ENCODE peak calls at places on chromosomes 7 and 10, in seven cellular contexts. G is stimulated activated CD4-positive, alpha-beta T cell treated with anti-CD3 and anti-CD28 coated beads, Interleukin-2, amount 100 ng/mL, for 48 hours; B is anterior cingulate cortex; N is stomach; P is KG1; F is cortex of kidney; M is C1 segment of cervical spinal cord. O is an unnamed sample.

GRCh38 chr7:143410523-143411004 is 1.9 kb upstream of the EPHA1 start:
- DNase-seq in G (no peak), B (no peak), N (no peak), P (no peak), F (no peak), M (no peak), O (no peak)

GRCh38 chr7:142785841-142786250 is 15.1 kb downstream of the PRSS2 start:
- DNase-seq in G (no peak), B (no peak), N (no peak), P (no peak), F (no peak), M (no peak), O (no peak)

GRCh38 chr7:150374026-150374425 is 5.1 kb upstream of the ZNF775 start:
- DNase-seq in G (no peak), B (no peak), N (no peak), P (no peak), F (no peak), M (no peak), O (no peak)

GRCh38 chr10:42952358-42952757 is 124.5 kb upstream of the RET start:
- DNase-seq in G (no peak), B (no peak), N (peak), P (no peak), F (no peak), M (no peak), O (no peak)

GRCh38 chr10:104925232-104925851 is 284.3 kb downstream of the SORCS3 start:
- DNase-seq in G (peak), B (no peak), N (peak), P (no peak), F (no peak), M (no peak), O (peak)

GRCh38 chr7:45451636-45452035 is 122.5 kb upstream of the ADCY1 start:
- DNase-seq in G (no peak), B (no peak), N (no peak), P (no peak), F (no peak), M (no peak), O (no peak)

GRCh38 chr10:17062493-17063487 is 66.8 kb downstream of the CUBN start:
- DNase-seq in G (no peak), B (no peak), N (no peak), P (no peak), F (no peak), M (no peak), O (no peak)

GRCh38 chr7:94368371-94368791 is 26.3 kb upstream of the COL1A2 start:
- DNase-seq in G (no peak), B (no peak), N (no peak), P (no peak), F (no peak), M (no peak), O (no peak)

GRCh38 chr10:35460852-35461460 is 124.6 kb downstream of the CCNY start:
- DNase-seq in G (no peak), B (no peak), N (no peak), P (no peak), F (no peak), M (no peak), O (no peak)

GRCh38 chr10:121674885-121675284 is 76.6 kb upstream of the FGFR2 start:
- DNase-seq in G (no peak), B (no peak), N (no peak), P (no peak), F (no peak), M (no peak), O (no peak)

GRCh38 chr10:125006921-125007391 is 65.0 kb downstream of the ZRANB1 start:
- DNase-seq in G (no peak), B (peak), N (no peak), P (no peak), F (no peak), M (no peak), O (no peak)

GRCh38 chr10:116324227-116324950 is at the start of gene CCDC172:
- DNase-seq in G (no peak), B (no peak), N (no peak), P (no peak), F (no peak), M (no peak), O (no peak)

GRCh38 chr7:91347288-91347687 is 83.1 kb downstream of the FZD1 start:
- DNase-seq in G (no peak), B (no peak), N (no peak), P (no peak), F (no peak), M (no peak), O (no peak)

GRCh38 chr7:81209059-81209458 is 290.2 kb upstream of the SEMA3C start:
- DNase-seq in G (no peak), B (no peak), N (no peak), P (no peak), F (no peak), M (no peak), O (no peak)

GRCh38 chr10:26909753-26910152 is 49.0 kb upstream of the ABI1 start:
- DNase-seq in G (no peak), B (no peak), N (no peak), P (no peak), F (no peak), M (no peak), O (no peak)

GRCh38 chr10:71344154-71344915 is 25.3 kb downstream of the SLC29A3 start:
- DNase-seq in G (no peak), B (no peak), N (no peak), P (no peak), F (no peak), M (no peak), O (no peak)

GRCh38 chr10:33260403-33261239 is 73.8 kb downstream of the NRP1 start:
- DNase-seq in G (no peak), B (no peak), N (no peak), P (no peak), F (no peak), M (no peak), O (no peak)

GRCh38 chr7:108592633-108593277 is 23.1 kb downstream of the DNAJB9 start:
- DNase-seq in G (no peak), B (peak), N (no peak), P (no peak), F (no peak), M (no peak), O (no peak)

GRCh38 chr10:78852856-78853255 is 215.9 kb upstream of the ZMIZ1 start:
- DNase-seq in G (peak), B (no peak), N (peak), P (no peak), F (no peak), M (no peak), O (no peak)

GRCh38 chr10:127587668-127588395 is 38.7 kb downstream of the NPS start:
- DNase-seq in G (no peak), B (no peak), N (no peak), P (no peak), F (no peak), M (no peak), O (no peak)

GRCh38 chr7:55366461-55367138 is 1.5 kb downstream of the LANCL2 start:
- DNase-seq in G (peak), B (no peak), N (no peak), P (no peak), F (no peak), M (no peak), O (no peak)

GRCh38 chr7:47078241-47078640 is 503.7 kb downstream of the TNS3 start:
- DNase-seq in G (no peak), B (no peak), N (no peak), P (no peak), F (no peak), M (no peak), O (no peak)

GRCh38 chr7:44087914-44088838 is 5.8 kb upstream of the POLM start:
- DNase-seq in G (no peak), B (no peak), N (no peak), P (no peak), F (no peak), M (peak), O (no peak)

GRCh38 chr7:28065308-28065707 is 115.3 kb downstream of the JAZF1 start:
- DNase-seq in G (no peak), B (no peak), N (no peak), P (no peak), F (no peak), M (no peak), O (no peak)

GRCh38 chr7:66953044-66953427 is 32.0 kb downstream of the TMEM248 start:
- DNase-seq in G (no peak), B (no peak), N (no peak), P (no peak), F (no peak), M (no peak), O (no peak)

GRCh38 chr10:114010316-114010715 is 33.4 kb upstream of the ADRB1 start:
- DNase-seq in G (no peak), B (no peak), N (no peak), P (no peak), F (no peak), M (no peak), O (no peak)

GRCh38 chr7:141128931-141129330 is 55.1 kb downstream of the TMEM178B start:
- DNase-seq in G (no peak), B (no peak), N (no peak), P (no peak), F (no peak), M (no peak), O (no peak)

GRCh38 chr7:12729112-12729511 is 41.7 kb downstream of the ARL4A start:
- DNase-seq in G (no peak), B (peak), N (peak), P (no peak), F (no peak), M (no peak), O (no peak)

GRCh38 chr10:3151889-3152565 is 20.6 kb downstream of the PITRM1 start:
- DNase-seq in G (no peak), B (no peak), N (no peak), P (no peak), F (no peak), M (no peak), O (no peak)